ENCODE peak calls at places on chromosomes 1 and 21, in eight cellular contexts. S is osteoblast, K is left ventricle myocardium inferior, V is kidney, A is GM10248, F is WTC11, C is H9, Y is nephron progenitor cell. O is an unnamed sample.

GRCh38 chr1:95438213-95438948 is 204.4 kb downstream of the RWDD3 start:
- DNase-seq in S (no peak), K (no peak), V (no peak), A (no peak), F (no peak), C (no peak), Y (no peak), O (no peak)

GRCh38 chr1:10210841-10211804 is 753 bp downstream of the KIF1B start:
- DNase-seq in S (peak), K (peak), V (peak), A (peak), F (peak), C (peak), Y (peak), O (peak)

GRCh38 chr1:230127105-230128054 is 60.3 kb downstream of the GALNT2 start:
- DNase-seq in S (no peak), K (no peak), V (no peak), A (no peak), F (no peak), C (no peak), Y (no peak), O (no peak)

GRCh38 chr1:234214129-234214910 is 158.9 kb upstream of the COA6 start:
- DNase-seq in S (no peak), K (no peak), V (peak), A (peak), F (peak), C (peak), Y (peak), O (peak)

GRCh38 chr1:169305948-169306347 is 61.6 kb downstream of the NME7 start:
- DNase-seq in S (no peak), K (no peak), V (no peak), A (no peak), F (no peak), C (no peak), Y (no peak), O (no peak)

GRCh38 chr1:2300004-2300771 is 72.1 kb downstream of the SKI start:
- DNase-seq in S (no peak), K (no peak), V (no peak), A (peak), F (no peak), C (no peak), Y (no peak), O (peak)

GRCh38 chr1:53495608-53496345 is 36.6 kb downstream of the DMRTB1 start:
- DNase-seq in S (peak), K (no peak), V (no peak), A (no peak), F (no peak), C (no peak), Y (no peak), O (no peak)

GRCh38 chr1:16260814-16261213 is 23.8 kb upstream of the CPLANE2 start:
- DNase-seq in S (no peak), K (no peak), V (no peak), A (no peak), F (no peak), C (no peak), Y (no peak), O (no peak)

GRCh38 chr1:206455681-206456344 is 14.5 kb upstream of the IKBKE start:
- DNase-seq in S (peak), K (no peak), V (peak), A (no peak), F (no peak), C (no peak), Y (no peak), O (peak)

GRCh38 chr1:152182942-152183341 is 23.9 kb upstream of the RPTN start:
- DNase-seq in S (no peak), K (no peak), V (no peak), A (no peak), F (no peak), C (no peak), Y (no peak), O (no peak)

GRCh38 chr1:53025034-53025777 is 36.8 kb upstream of the PODN start:
- DNase-seq in S (peak), K (peak), V (peak), A (no peak), F (no peak), C (no peak), Y (peak), O (peak)

GRCh38 chr1:97050501-97050900 is 328.9 kb downstream of the PTBP2 start:
- DNase-seq in S (peak), K (no peak), V (no peak), A (no peak), F (no peak), C (no peak), Y (no peak), O (no peak)

DNA sequence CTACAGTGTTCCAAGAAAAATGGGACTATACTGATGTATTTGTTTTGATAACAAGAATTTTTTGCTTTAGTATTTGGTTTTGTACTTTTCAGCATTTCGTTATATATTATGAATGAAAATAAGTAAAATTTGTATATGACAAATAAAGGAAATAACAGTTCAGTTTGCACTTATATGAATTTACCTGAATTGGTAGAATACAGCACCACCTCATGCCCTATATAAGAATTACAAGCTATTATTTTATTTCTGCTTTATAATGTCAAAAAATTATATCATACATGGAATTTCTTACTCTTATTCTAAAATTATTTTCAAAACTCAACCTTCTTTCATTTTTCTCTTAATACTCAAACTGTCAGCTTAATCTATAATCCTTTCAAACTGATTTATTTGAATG is 14.6 kb downstream of the EFCAB7 start:
- DNase-seq in S (peak), K (no peak), V (no peak), A (no peak), F (no peak), C (no peak), Y (no peak), O (no peak)
- TF ChIP-seq CTCF in S (peak), K (peak), V (no peak), A (peak), F (no peak), C (peak), Y (peak), O (peak)

DNA sequence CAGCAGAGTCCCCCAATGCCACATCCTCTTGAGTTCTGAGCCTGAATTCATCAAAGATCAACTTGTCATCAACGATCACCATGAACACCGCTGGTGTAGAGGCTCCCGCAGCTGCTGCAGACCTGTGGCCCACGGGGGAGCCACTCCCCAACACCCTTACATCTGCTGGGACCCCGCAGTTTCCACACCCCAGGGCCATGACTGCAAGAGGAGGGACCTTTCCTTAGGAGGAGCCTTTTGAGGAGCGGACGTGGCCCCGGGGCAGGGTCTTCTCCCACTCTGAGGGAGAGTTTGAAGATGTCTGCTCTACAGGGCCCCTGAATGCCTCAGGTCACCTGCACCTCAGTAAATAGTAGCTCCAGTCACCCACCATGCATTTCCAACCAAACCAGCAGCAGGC is 2.7 kb downstream of the PRDM15 start:
- DNase-seq in S (no peak), K (no peak), V (no peak), A (no peak), F (no peak), C (no peak), Y (no peak), O (no peak)
- TF ChIP-seq CTCF in S (no peak), K (no peak), V (no peak), A (no peak), F (no peak), C (no peak), Y (no peak), O (no peak)

GRCh38 chr1:42479621-42480020 is 16.5 kb downstream of the CCDC30 start:
- DNase-seq in S (no peak), K (no peak), V (no peak), A (no peak), F (no peak), C (peak), Y (peak), O (peak)
- TF ChIP-seq CTCF in S (peak), K (no peak), V (no peak), A (no peak), F (no peak), C (peak), Y (no peak), O (peak)

GRCh38 chr1:43306688-43307457 is 6.1 kb downstream of the TIE1 start:
- DNase-seq in S (peak), K (no peak), V (peak), A (no peak), F (no peak), C (no peak), Y (no peak), O (no peak)

GRCh38 chr1:43309626-43310025 is 8.8 kb downstream of the TIE1 start:
- DNase-seq in S (peak), K (no peak), V (no peak), A (no peak), F (no peak), C (no peak), Y (no peak), O (no peak)

GRCh38 chr1:43307458-43308158 is 6.8 kb downstream of the TIE1 start:
- DNase-seq in S (peak), K (no peak), V (peak), A (no peak), F (no peak), C (no peak), Y (no peak), O (no peak)

GRCh38 chr1:43311521-43311920 is 10.7 kb downstream of the TIE1 start:
- DNase-seq in S (no peak), K (no peak), V (no peak), A (no peak), F (no peak), C (no peak), Y (no peak), O (no peak)

DNA sequence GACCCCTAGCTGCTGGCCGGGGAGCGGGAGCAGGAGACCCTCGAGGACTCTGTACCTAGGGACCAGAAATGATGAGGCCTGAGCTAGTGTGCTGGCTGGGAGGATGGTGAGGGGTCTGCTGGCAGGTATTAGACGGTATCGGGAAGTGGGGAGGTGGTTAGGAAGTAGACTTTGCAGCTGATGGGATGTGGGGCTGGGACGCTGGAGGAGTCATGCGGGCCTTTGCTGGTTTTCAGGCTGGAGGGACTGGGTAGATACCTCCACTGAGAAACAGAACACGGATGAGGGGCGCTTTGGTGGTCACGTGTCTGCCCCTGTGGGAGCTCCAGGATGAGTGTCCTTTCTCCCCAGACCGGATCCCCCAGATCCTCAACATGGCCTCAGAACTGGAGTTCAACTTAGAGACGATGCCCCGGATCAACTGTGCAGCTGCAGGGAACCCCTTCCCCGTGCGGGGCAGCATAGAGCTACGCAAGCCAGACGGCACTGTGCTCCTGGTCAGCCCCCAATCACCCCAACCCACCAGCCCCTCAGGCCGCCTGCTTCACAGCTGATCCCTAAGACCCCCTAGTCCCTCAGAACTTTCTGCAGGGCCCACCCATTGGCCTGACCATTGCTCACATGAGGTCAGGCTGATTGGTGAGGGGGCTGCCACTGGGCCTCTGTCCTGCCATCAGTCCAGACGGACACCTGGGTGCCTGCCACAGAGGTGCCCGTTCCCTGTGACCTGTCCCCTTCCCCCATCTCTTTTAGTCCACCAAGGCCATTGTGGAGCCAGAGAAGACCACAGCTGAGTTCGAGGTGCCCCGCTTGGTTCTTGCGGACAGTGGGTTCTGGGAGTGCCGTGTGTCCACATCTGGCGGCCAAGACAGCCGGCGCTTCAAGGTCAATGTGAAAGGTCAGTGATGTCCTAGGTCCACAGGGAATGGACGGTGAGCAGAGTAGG is 8.1 kb downstream of the TIE1 start:
- DNase-seq in S (peak), K (no peak), V (no peak), A (no peak), F (no peak), C (no peak), Y (no peak), O (no peak)
- TF ChIP-seq CTCF in S (no peak), K (no peak), V (no peak), A (no peak), F (no peak), C (no peak), Y (no peak), O (no peak)

GRCh38 chr1:204692320-204692851 is 6.8 kb upstream of the LRRN2 start:
- DNase-seq in S (peak), K (no peak), V (no peak), A (no peak), F (no peak), C (peak), Y (no peak), O (no peak)
- TF ChIP-seq CTCF in S (peak), K (no peak), V (peak), A (no peak), F (no peak), C (peak), Y (no peak), O (no peak)

DNA sequence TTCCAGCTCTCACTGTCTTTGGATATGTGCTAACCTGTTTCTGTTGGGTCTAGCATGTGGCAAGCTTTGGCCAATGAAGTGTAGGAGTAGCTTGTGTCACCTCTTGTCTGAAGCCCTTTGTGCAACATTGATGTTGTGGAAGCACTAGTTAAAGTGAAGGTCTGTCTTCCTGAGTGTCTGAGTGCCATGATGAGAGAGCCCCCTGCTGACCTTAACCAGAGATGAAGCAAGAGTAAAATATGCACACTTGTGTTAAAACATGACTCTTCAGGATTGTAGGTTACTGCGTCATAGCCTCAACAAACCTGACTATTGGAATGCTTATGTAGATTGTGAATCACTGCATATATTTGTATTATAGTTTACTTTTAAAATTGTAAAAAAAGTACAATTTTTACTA is 103.7 kb downstream of the NCAM2 start:
- DNase-seq in S (no peak), K (no peak), V (no peak), A (no peak), F (peak), C (peak), Y (peak), O (no peak)
- TF ChIP-seq CTCF in S (no peak), K (peak), V (no peak), A (no peak), F (no peak), C (peak), Y (peak), O (peak)

GRCh38 chr1:155002479-155003226 is at the start of gene ZBTB7B:
- DNase-seq in S (peak), K (no peak), V (peak), A (peak), F (peak), C (peak), Y (peak), O (no peak)

GRCh38 chr1:155003766-155004351 is 1.3 kb downstream of the ZBTB7B start:
- DNase-seq in S (peak), K (peak), V (peak), A (no peak), F (peak), C (peak), Y (peak), O (peak)

GRCh38 chr1:155001688-155002474 is 721 bp upstream of the ZBTB7B start:
- DNase-seq in S (peak), K (peak), V (peak), A (peak), F (peak), C (peak), Y (peak), O (peak)

GRCh38 chr1:155004352-155005075 is 1.9 kb downstream of the ZBTB7B start:
- DNase-seq in S (peak), K (no peak), V (no peak), A (no peak), F (no peak), C (peak), Y (no peak), O (no peak)

DNA sequence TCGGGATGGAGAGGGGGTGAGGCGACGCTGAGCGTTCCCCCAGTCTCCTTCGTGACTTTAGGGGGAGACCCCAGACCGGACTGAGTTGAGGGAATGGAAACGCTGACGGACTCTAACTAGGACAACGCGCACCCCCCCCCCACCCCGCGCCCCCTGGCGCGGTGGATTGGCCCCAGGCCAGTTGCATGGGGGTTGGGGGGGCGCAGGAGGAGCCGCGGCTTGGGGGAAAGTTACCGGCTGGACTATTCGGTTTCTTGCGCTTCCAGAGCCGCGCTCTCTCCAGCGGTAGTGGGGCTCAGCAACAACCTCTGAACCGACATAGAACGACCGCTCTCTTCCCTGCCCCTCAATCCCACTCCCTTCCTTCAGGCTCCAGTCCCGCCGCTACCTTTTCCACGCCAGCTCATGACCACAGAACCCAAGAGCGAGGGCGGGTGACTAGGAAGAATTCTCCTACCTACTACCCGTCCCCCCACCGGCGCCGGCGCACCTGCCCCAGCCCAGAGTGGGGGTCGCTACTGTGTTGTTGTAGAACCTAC is 694 bp downstream of the ZBTB7B start:
- DNase-seq in S (peak), K (no peak), V (no peak), A (no peak), F (peak), C (peak), Y (peak), O (no peak)
- TF ChIP-seq CTCF in S (no peak), K (no peak), V (no peak), A (no peak), F (no peak), C (no peak), Y (no peak), O (no peak)

GRCh38 chr1:108200627-108201106 is 524 bp upstream of the SLC25A24 start:
- DNase-seq in S (peak), K (no peak), V (no peak), A (peak), F (no peak), C (no peak), Y (peak), O (no peak)
- TF ChIP-seq CTCF in S (peak), K (peak), V (no peak), A (peak), F (no peak), C (peak), Y (no peak), O (no peak)

GRCh38 chr1:218163371-218163770 is 121.7 kb upstream of the RRP15 start:
- DNase-seq in S (no peak), K (no peak), V (no peak), A (no peak), F (no peak), C (no peak), Y (no peak), O (no peak)

GRCh38 chr1:218165687-218166088 is 119.4 kb upstream of the RRP15 start:
- DNase-seq in S (no peak), K (no peak), V (no peak), A (no peak), F (no peak), C (no peak), Y (no peak), O (no peak)

GRCh38 chr1:218164930-218165686 is 120.0 kb upstream of the RRP15 start:
- DNase-seq in S (peak), K (peak), V (peak), A (peak), F (peak), C (peak), Y (peak), O (peak)

DNA sequence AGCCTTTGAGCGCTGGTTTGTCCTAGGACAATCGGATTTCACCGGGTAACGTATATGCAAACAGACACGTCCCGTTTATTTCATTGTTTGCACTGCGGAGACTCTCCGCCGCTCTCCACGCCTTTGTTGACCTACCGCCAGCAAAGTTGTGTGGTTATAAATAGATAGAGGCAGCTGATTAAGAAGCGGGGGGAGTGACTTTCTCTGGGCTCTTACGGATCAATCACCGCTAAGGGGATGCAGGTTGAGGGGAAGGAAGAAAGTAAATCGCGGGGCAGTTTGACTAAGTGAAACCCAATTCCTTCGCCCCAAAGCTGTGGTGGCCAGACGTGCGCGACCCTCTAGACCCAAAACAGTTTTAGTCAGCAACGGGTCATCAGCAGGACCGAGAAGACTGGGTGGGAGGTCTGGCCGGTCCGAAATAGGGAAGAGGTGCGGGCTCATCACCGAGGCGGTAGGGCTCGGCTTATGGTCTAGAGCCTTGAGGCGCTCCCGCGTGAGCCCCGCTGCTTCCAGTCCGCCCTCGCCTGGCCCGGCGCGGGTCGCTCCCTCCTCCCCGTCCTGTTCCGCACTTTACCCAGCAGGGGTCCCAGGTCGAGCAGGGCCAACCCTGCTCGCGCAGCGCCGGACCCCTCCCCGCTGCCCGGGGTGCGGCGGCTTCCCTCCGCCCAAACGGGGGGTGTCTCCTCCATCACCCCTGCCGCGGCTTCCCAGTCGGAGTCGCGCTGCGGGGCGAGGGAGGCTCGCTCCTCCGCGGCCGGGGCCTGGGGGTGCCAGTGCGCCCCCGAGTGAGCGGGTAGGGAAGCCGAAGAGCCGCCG is 120.8 kb upstream of the RRP15 start:
- DNase-seq in S (no peak), K (peak), V (peak), A (peak), F (peak), C (peak), Y (peak), O (peak)
- TF ChIP-seq CTCF in S (no peak), K (peak), V (no peak), A (no peak), F (no peak), C (no peak), Y (peak), O (peak)

O was measured in glutamatergic neuron.